ENCODE peak calls at places on chromosomes 12 and 14, in eight cellular contexts. One of them, this sample, is unnamed.

GRCh38 chr12:120131116-120131515 is 14.6 kb upstream of the RAB35 start:
- DNase-seq in SK-N-SH: no peak
- DNase-seq in WTC11: no peak
- DNase-seq in A549: no peak
- DNase-seq in GM12878: no peak
- DNase-seq in H1: no peak
- DNase-seq in HepG2: no peak
- DNase-seq in K562: no peak
- DNase-seq in this sample: no peak

GRCh38 chr12:115473257-115473956 is 789.4 kb upstream of the TBX3 start:
- DNase-seq in SK-N-SH: no peak
- DNase-seq in WTC11: no peak
- DNase-seq in A549: no peak
- DNase-seq in GM12878: no peak
- DNase-seq in H1: no peak
- DNase-seq in HepG2: no peak
- DNase-seq in K562: no peak
- DNase-seq in this sample: no peak

GRCh38 chr12:716506-716905 is 35.9 kb upstream of the WNK1 start:
- DNase-seq in SK-N-SH: no peak
- DNase-seq in WTC11: no peak
- DNase-seq in A549: no peak
- DNase-seq in GM12878: no peak
- DNase-seq in H1: no peak
- DNase-seq in HepG2: no peak
- DNase-seq in K562: peak
- DNase-seq in this sample: no peak

GRCh38 chr12:19915392-19916192 is 452.7 kb upstream of the PDE3A start:
- DNase-seq in SK-N-SH: peak
- DNase-seq in WTC11: no peak
- DNase-seq in A549: peak
- DNase-seq in GM12878: no peak
- DNase-seq in H1: no peak
- DNase-seq in HepG2: no peak
- DNase-seq in K562: no peak
- DNase-seq in this sample: peak

GRCh38 chr12:57476162-57476992 is 3.3 kb downstream of the ARHGAP9 start:
- DNase-seq in SK-N-SH: no peak
- DNase-seq in WTC11: peak
- DNase-seq in A549: no peak
- DNase-seq in GM12878: no peak
- DNase-seq in H1: peak
- DNase-seq in HepG2: no peak
- DNase-seq in K562: no peak
- DNase-seq in this sample: no peak

GRCh38 chr12:113796852-113797534 is 169.1 kb downstream of the RBM19 start:
- DNase-seq in SK-N-SH: peak
- DNase-seq in WTC11: no peak
- DNase-seq in A549: no peak
- DNase-seq in GM12878: no peak
- DNase-seq in H1: no peak
- DNase-seq in HepG2: no peak
- DNase-seq in K562: no peak
- DNase-seq in this sample: no peak

GRCh38 chr12:26318661-26319068 is 123.3 kb downstream of the SSPN start:
- DNase-seq in SK-N-SH: no peak
- DNase-seq in WTC11: no peak
- DNase-seq in A549: no peak
- DNase-seq in GM12878: no peak
- DNase-seq in H1: no peak
- DNase-seq in HepG2: peak
- DNase-seq in K562: peak
- DNase-seq in this sample: peak

GRCh38 chr14:94670692-94671285 is 58.6 kb downstream of the SERPINA3 start:
- DNase-seq in SK-N-SH: no peak
- DNase-seq in WTC11: no peak
- DNase-seq in A549: no peak
- DNase-seq in GM12878: no peak
- DNase-seq in H1: no peak
- DNase-seq in HepG2: no peak
- DNase-seq in K562: no peak
- DNase-seq in this sample: no peak

GRCh38 chr12:88553941-88554658 is 26.2 kb downstream of the KITLG start:
- DNase-seq in SK-N-SH: peak
- DNase-seq in WTC11: no peak
- DNase-seq in A549: peak
- DNase-seq in GM12878: no peak
- DNase-seq in H1: no peak
- DNase-seq in HepG2: peak
- DNase-seq in K562: no peak
- DNase-seq in this sample: peak

GRCh38 chr14:20657216-20658211 is 16.0 kb upstream of the OR6S1 start:
- DNase-seq in SK-N-SH: no peak
- DNase-seq in WTC11: peak
- DNase-seq in A549: peak
- DNase-seq in GM12878: no peak
- DNase-seq in H1: peak
- DNase-seq in HepG2: peak
- DNase-seq in K562: peak
- DNase-seq in this sample: peak

GRCh38 chr12:105882404-105882803 is 256.4 kb downstream of the NUAK1 start:
- DNase-seq in SK-N-SH: peak
- DNase-seq in WTC11: no peak
- DNase-seq in A549: no peak
- DNase-seq in GM12878: no peak
- DNase-seq in H1: no peak
- DNase-seq in HepG2: no peak
- DNase-seq in K562: no peak
- DNase-seq in this sample: no peak

GRCh38 chr14:21096889-21097615 is 1.4 kb downstream of the ZNF219 start:
- DNase-seq in SK-N-SH: peak
- DNase-seq in WTC11: no peak
- DNase-seq in A549: no peak
- DNase-seq in GM12878: no peak
- DNase-seq in H1: no peak
- DNase-seq in HepG2: no peak
- DNase-seq in K562: no peak
- DNase-seq in this sample: no peak

GRCh38 chr12:132066345-132066685 is 77.8 kb downstream of the DDX51 start:
- DNase-seq in SK-N-SH: no peak
- DNase-seq in WTC11: no peak
- DNase-seq in A549: no peak
- DNase-seq in GM12878: peak
- DNase-seq in H1: no peak
- DNase-seq in HepG2: no peak
- DNase-seq in K562: no peak
- DNase-seq in this sample: no peak

GRCh38 chr14:38721822-38722431 is 381.1 kb downstream of the SEC23A start:
- DNase-seq in SK-N-SH: peak
- DNase-seq in WTC11: peak
- DNase-seq in A549: peak
- DNase-seq in GM12878: peak
- DNase-seq in H1: peak
- DNase-seq in HepG2: peak
- DNase-seq in K562: peak
- DNase-seq in this sample: peak
- TF ChIP-seq USF2 in SK-N-SH: no peak
- TF ChIP-seq USF2 in WTC11: no peak
- TF ChIP-seq USF2 in A549: no peak
- TF ChIP-seq USF2 in GM12878: no peak
- TF ChIP-seq USF2 in H1: no peak
- TF ChIP-seq USF2 in HepG2: no peak
- TF ChIP-seq USF2 in K562: no peak
- TF ChIP-seq USF2 in this sample: no peak

DNA sequence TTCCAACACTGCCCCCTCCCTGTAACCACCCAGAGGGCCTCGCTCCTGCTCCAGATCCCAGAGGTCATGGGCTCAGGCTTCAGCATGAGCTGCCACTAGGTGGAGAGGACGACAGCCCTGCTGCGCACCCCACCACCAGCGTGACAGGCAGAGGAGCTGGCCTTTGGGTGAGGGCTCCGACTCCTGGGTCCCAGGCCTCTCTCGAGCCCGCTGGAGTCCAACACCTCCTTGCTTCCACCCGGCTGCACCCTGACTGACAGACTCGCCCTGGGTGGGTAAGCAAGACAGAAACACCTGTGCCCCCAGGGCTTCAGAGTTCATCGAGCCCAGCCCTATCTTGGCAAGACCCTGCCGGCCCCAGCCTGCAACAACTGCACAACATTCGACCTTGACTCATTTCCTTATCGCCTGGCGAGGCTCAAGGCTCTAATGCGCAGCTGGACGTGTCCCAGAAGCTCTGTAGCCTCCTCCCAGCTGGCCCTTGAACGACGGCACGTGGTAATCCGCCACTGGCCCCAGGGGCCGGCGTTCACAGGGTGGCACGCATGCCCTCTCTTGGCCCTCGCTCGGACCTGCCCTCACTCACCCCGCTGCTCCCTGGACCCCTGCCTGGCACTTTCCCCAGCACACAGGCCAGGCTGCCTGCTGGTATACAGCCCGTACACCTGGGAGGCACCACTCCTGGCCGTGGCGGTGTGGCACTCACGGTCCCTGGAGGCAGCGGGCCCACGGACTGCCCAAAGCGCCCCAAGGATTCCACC is 28.0 kb downstream of the VPS37B start:
- DNase-seq in SK-N-SH: peak
- DNase-seq in WTC11: peak
- DNase-seq in A549: peak
- DNase-seq in GM12878: no peak
- DNase-seq in H1: peak
- DNase-seq in HepG2: peak
- DNase-seq in K562: peak
- DNase-seq in this sample: no peak
- TF ChIP-seq USF2 in SK-N-SH: no peak
- TF ChIP-seq USF2 in WTC11: no peak
- TF ChIP-seq USF2 in A549: no peak
- TF ChIP-seq USF2 in GM12878: no peak
- TF ChIP-seq USF2 in H1: no peak
- TF ChIP-seq USF2 in HepG2: no peak
- TF ChIP-seq USF2 in K562: no peak
- TF ChIP-seq USF2 in this sample: no peak

GRCh38 chr14:90508536-90509254 is 111.9 kb downstream of the CALM1 start:
- DNase-seq in SK-N-SH: no peak
- DNase-seq in WTC11: no peak
- DNase-seq in A549: no peak
- DNase-seq in GM12878: no peak
- DNase-seq in H1: no peak
- DNase-seq in HepG2: no peak
- DNase-seq in K562: no peak
- DNase-seq in this sample: no peak

GRCh38 chr14:90510208-90510607 is 113.4 kb downstream of the CALM1 start:
- DNase-seq in SK-N-SH: no peak
- DNase-seq in WTC11: peak
- DNase-seq in A549: no peak
- DNase-seq in GM12878: no peak
- DNase-seq in H1: no peak
- DNase-seq in HepG2: no peak
- DNase-seq in K562: no peak
- DNase-seq in this sample: no peak

GRCh38 chr14:90508073-90508472 is 111.2 kb downstream of the CALM1 start:
- DNase-seq in SK-N-SH: no peak
- DNase-seq in WTC11: no peak
- DNase-seq in A549: no peak
- DNase-seq in GM12878: no peak
- DNase-seq in H1: no peak
- DNase-seq in HepG2: no peak
- DNase-seq in K562: no peak
- DNase-seq in this sample: no peak

GRCh38 chr14:90511252-90511651 is 114.4 kb downstream of the CALM1 start:
- DNase-seq in SK-N-SH: no peak
- DNase-seq in WTC11: no peak
- DNase-seq in A549: no peak
- DNase-seq in GM12878: no peak
- DNase-seq in H1: no peak
- DNase-seq in HepG2: no peak
- DNase-seq in K562: no peak
- DNase-seq in this sample: no peak

GRCh38 chr14:90509403-90509802 is 112.6 kb downstream of the CALM1 start:
- DNase-seq in SK-N-SH: no peak
- DNase-seq in WTC11: no peak
- DNase-seq in A549: no peak
- DNase-seq in GM12878: no peak
- DNase-seq in H1: no peak
- DNase-seq in HepG2: no peak
- DNase-seq in K562: no peak
- DNase-seq in this sample: no peak
- TF ChIP-seq USF2 in SK-N-SH: no peak
- TF ChIP-seq USF2 in WTC11: no peak
- TF ChIP-seq USF2 in A549: no peak
- TF ChIP-seq USF2 in GM12878: no peak
- TF ChIP-seq USF2 in H1: no peak
- TF ChIP-seq USF2 in HepG2: no peak
- TF ChIP-seq USF2 in K562: no peak
- TF ChIP-seq USF2 in this sample: no peak

GRCh38 chr12:30797689-30798088 is 42.9 kb upstream of the CAPRIN2 start:
- DNase-seq in SK-N-SH: no peak
- DNase-seq in WTC11: no peak
- DNase-seq in A549: no peak
- DNase-seq in GM12878: no peak
- DNase-seq in H1: no peak
- DNase-seq in HepG2: no peak
- DNase-seq in K562: no peak
- DNase-seq in this sample: no peak

GRCh38 chr12:30795410-30795659 is 40.6 kb upstream of the CAPRIN2 start:
- DNase-seq in SK-N-SH: peak
- DNase-seq in WTC11: no peak
- DNase-seq in A549: no peak
- DNase-seq in GM12878: no peak
- DNase-seq in H1: peak
- DNase-seq in HepG2: no peak
- DNase-seq in K562: no peak
- DNase-seq in this sample: no peak

GRCh38 chr12:30795660-30796507 is 41.1 kb upstream of the CAPRIN2 start:
- DNase-seq in SK-N-SH: peak
- DNase-seq in WTC11: peak
- DNase-seq in A549: peak
- DNase-seq in GM12878: no peak
- DNase-seq in H1: peak
- DNase-seq in HepG2: peak
- DNase-seq in K562: peak
- DNase-seq in this sample: peak

GRCh38 chr12:30796508-30796780 is 41.7 kb upstream of the CAPRIN2 start:
- DNase-seq in SK-N-SH: no peak
- DNase-seq in WTC11: peak
- DNase-seq in A549: peak
- DNase-seq in GM12878: no peak
- DNase-seq in H1: no peak
- DNase-seq in HepG2: no peak
- DNase-seq in K562: peak
- DNase-seq in this sample: peak

DNA sequence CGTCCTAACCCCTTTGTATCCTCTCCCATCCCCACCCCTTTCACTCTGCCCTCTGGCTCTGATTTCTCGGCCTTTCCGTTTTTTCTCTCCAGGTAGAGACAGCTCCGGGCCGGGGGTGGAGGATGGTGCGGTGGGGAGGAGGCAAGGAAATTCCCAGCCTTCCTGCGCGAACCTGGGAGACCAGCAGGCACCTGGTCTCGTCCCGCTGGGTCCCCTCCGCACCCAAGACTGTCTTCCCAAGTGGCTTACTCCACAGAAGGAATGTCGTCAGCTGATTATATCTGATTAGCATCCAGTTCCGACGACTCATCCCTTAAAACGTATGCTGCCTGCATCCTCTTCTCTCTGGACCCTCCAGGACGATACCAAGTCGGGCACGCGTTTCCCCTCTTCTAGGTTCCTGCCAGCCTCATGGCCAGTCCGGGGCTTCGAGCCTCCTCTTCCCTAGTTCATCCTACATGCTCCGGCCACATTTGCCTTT is 42.2 kb upstream of the CAPRIN2 start:
- DNase-seq in SK-N-SH: peak
- DNase-seq in WTC11: peak
- DNase-seq in A549: peak
- DNase-seq in GM12878: no peak
- DNase-seq in H1: peak
- DNase-seq in HepG2: no peak
- DNase-seq in K562: no peak
- DNase-seq in this sample: peak
- TF ChIP-seq USF2 in SK-N-SH: no peak
- TF ChIP-seq USF2 in WTC11: no peak
- TF ChIP-seq USF2 in A549: no peak
- TF ChIP-seq USF2 in GM12878: no peak
- TF ChIP-seq USF2 in H1: no peak
- TF ChIP-seq USF2 in HepG2: no peak
- TF ChIP-seq USF2 in K562: no peak
- TF ChIP-seq USF2 in this sample: no peak